ENCODE peak calls at places on chromosomes 1 and 21, in five cellular contexts. One of them, this sample, is unnamed. For H3K4me1, the result is how much of the 10 kb centered on the place peaks cover.

GRCh38 chr1:168763031-168763430 is 34.0 kb upstream of the DPT start:
- DNase-seq in endodermal cell: no peak
- DNase-seq in HCT116: no peak
- DNase-seq in K562: no peak
- DNase-seq in heart right ventricle: no peak
- DNase-seq in this sample: no peak

GRCh38 chr1:84096121-84096635 is 47.9 kb upstream of the PRKACB start:
- DNase-seq in endodermal cell: no peak
- DNase-seq in HCT116: no peak
- DNase-seq in K562: no peak
- DNase-seq in heart right ventricle: no peak
- DNase-seq in this sample: no peak

GRCh38 chr1:56572334-56573050 is 6.9 kb downstream of the PLPP3 start:
- DNase-seq in endodermal cell: no peak
- DNase-seq in HCT116: no peak
- DNase-seq in K562: no peak
- DNase-seq in heart right ventricle: no peak
- DNase-seq in this sample: no peak

GRCh38 chr1:178168535-178168934 is 74.6 kb downstream of the RASAL2 start:
- DNase-seq in endodermal cell: no peak
- DNase-seq in HCT116: no peak
- DNase-seq in K562: no peak
- DNase-seq in heart right ventricle: no peak
- DNase-seq in this sample: no peak

GRCh38 chr1:30600258-30600657 is 123.1 kb downstream of the MATN1 start:
- DNase-seq in endodermal cell: peak
- DNase-seq in HCT116: no peak
- DNase-seq in K562: no peak
- DNase-seq in heart right ventricle: no peak
- DNase-seq in this sample: no peak

GRCh38 chr1:53572802-53573148 is 113.6 kb downstream of the DMRTB1 start:
- DNase-seq in endodermal cell: no peak
- DNase-seq in HCT116: no peak
- DNase-seq in K562: no peak
- DNase-seq in heart right ventricle: no peak
- DNase-seq in this sample: no peak

GRCh38 chr1:87956072-87956471 is 627.4 kb downstream of the LMO4 start:
- DNase-seq in endodermal cell: no peak
- DNase-seq in HCT116: peak
- DNase-seq in K562: no peak
- DNase-seq in heart right ventricle: no peak
- DNase-seq in this sample: no peak

GRCh38 chr1:214439352-214440119 is 111.9 kb downstream of the PTPN14 start:
- DNase-seq in endodermal cell: peak
- DNase-seq in HCT116: peak
- DNase-seq in K562: no peak
- DNase-seq in heart right ventricle: no peak
- DNase-seq in this sample: peak

GRCh38 chr1:212853658-212854057 is 4.4 kb upstream of the FLVCR1 start:
- DNase-seq in endodermal cell: no peak
- DNase-seq in HCT116: no peak
- DNase-seq in K562: no peak
- DNase-seq in heart right ventricle: no peak
- DNase-seq in this sample: no peak

GRCh38 chr1:49630156-49630555 is 393.6 kb downstream of the AGBL4 start:
- DNase-seq in endodermal cell: no peak
- DNase-seq in HCT116: no peak
- DNase-seq in K562: no peak
- DNase-seq in heart right ventricle: no peak
- DNase-seq in this sample: no peak

GRCh38 chr1:179809506-179810366 is 66.6 kb downstream of the FAM163A start:
- DNase-seq in endodermal cell: peak
- DNase-seq in HCT116: peak
- DNase-seq in K562: peak
- DNase-seq in heart right ventricle: peak
- DNase-seq in this sample: peak

GRCh38 chr1:26744075-26744958 is 43.4 kb upstream of the PIGV start:
- DNase-seq in endodermal cell: peak
- DNase-seq in HCT116: peak
- DNase-seq in K562: peak
- DNase-seq in heart right ventricle: peak
- DNase-seq in this sample: peak

GRCh38 chr1:5915587-5916571 is 76.3 kb downstream of the NPHP4 start:
- DNase-seq in endodermal cell: peak
- DNase-seq in HCT116: peak
- DNase-seq in K562: peak
- DNase-seq in heart right ventricle: no peak
- DNase-seq in this sample: peak

GRCh38 chr1:950881-951280 is 8.2 kb downstream of the NOC2L start:
- DNase-seq in endodermal cell: no peak
- DNase-seq in HCT116: no peak
- DNase-seq in K562: no peak
- DNase-seq in heart right ventricle: no peak
- DNase-seq in this sample: no peak

GRCh38 chr21:26881504-26882228 is 36.5 kb upstream of the ADAMTS1 start:
- DNase-seq in endodermal cell: no peak
- DNase-seq in HCT116: no peak
- DNase-seq in K562: no peak
- DNase-seq in heart right ventricle: no peak
- DNase-seq in this sample: no peak

GRCh38 chr1:64235133-64235532 is 31.7 kb downstream of the UBE2U start:
- DNase-seq in endodermal cell: no peak
- DNase-seq in HCT116: no peak
- DNase-seq in K562: no peak
- DNase-seq in heart right ventricle: no peak
- DNase-seq in this sample: no peak

GRCh38 chr1:110647254-110647891 is 27.4 kb downstream of the KCNA3 start:
- DNase-seq in endodermal cell: no peak
- DNase-seq in HCT116: no peak
- DNase-seq in K562: no peak
- DNase-seq in heart right ventricle: no peak
- DNase-seq in this sample: no peak

GRCh38 chr1:3377604-3378279 is 76.7 kb upstream of the ARHGEF16 start:
- DNase-seq in endodermal cell: no peak
- DNase-seq in HCT116: no peak
- DNase-seq in K562: no peak
- DNase-seq in heart right ventricle: no peak
- DNase-seq in this sample: no peak

GRCh38 chr1:54354899-54355298 is 51.3 kb downstream of the SSBP3 start:
- DNase-seq in endodermal cell: peak
- DNase-seq in HCT116: no peak
- DNase-seq in K562: no peak
- DNase-seq in heart right ventricle: no peak
- DNase-seq in this sample: no peak

GRCh38 chr1:230900984-230901383 is 32.7 kb upstream of the C1orf198 start:
- DNase-seq in endodermal cell: no peak
- DNase-seq in HCT116: no peak
- DNase-seq in K562: no peak
- DNase-seq in heart right ventricle: no peak
- DNase-seq in this sample: no peak

GRCh38 chr1:59455206-59455605 is 158.3 kb downstream of the FGGY start:
- DNase-seq in endodermal cell: no peak
- DNase-seq in HCT116: no peak
- DNase-seq in K562: no peak
- DNase-seq in heart right ventricle: no peak
- DNase-seq in this sample: no peak

GRCh38 chr1:222582099-222582774 is 7.5 kb downstream of the TAF1A start:
- DNase-seq in endodermal cell: no peak
- DNase-seq in HCT116: peak
- DNase-seq in K562: no peak
- DNase-seq in heart right ventricle: no peak
- DNase-seq in this sample: no peak

GRCh38 chr21:34519694-34520093 is 7.7 kb upstream of the KCNE1 start:
- DNase-seq in endodermal cell: no peak
- DNase-seq in HCT116: no peak
- DNase-seq in K562: no peak
- DNase-seq in heart right ventricle: no peak
- DNase-seq in this sample: no peak

GRCh38 chr1:54968581-54968980 is 11.8 kb upstream of the TMEM61 start:
- DNase-seq in endodermal cell: peak
- DNase-seq in HCT116: no peak
- DNase-seq in K562: no peak
- DNase-seq in heart right ventricle: no peak
- DNase-seq in this sample: no peak

GRCh38 chr1:97042551-97042950 is 321.0 kb downstream of the PTBP2 start:
- DNase-seq in endodermal cell: no peak
- DNase-seq in HCT116: no peak
- DNase-seq in K562: no peak
- DNase-seq in heart right ventricle: no peak
- DNase-seq in this sample: no peak

GRCh38 chr21:38956006-38956405 is 150.3 kb downstream of the ETS2 start:
- DNase-seq in endodermal cell: no peak
- DNase-seq in HCT116: no peak
- DNase-seq in K562: no peak
- DNase-seq in heart right ventricle: no peak
- DNase-seq in this sample: no peak

GRCh38 chr1:44318097-44319088 is 36.7 kb downstream of the ERI3 start:
- DNase-seq in endodermal cell: peak
- DNase-seq in HCT116: no peak
- DNase-seq in K562: peak
- DNase-seq in heart right ventricle: no peak
- DNase-seq in this sample: peak

GRCh38 chr1:218674280-218674773 is 329.2 kb downstream of the TGFB2 start:
- DNase-seq in endodermal cell: peak
- DNase-seq in HCT116: peak
- DNase-seq in K562: no peak
- DNase-seq in heart right ventricle: no peak
- DNase-seq in this sample: peak

GRCh38 chr1:25106981-25107642 is 125.2 kb downstream of the SYF2 start:
- DNase-seq in endodermal cell: no peak
- DNase-seq in HCT116: no peak
- DNase-seq in K562: no peak
- DNase-seq in heart right ventricle: no peak
- DNase-seq in this sample: no peak

DNA sequence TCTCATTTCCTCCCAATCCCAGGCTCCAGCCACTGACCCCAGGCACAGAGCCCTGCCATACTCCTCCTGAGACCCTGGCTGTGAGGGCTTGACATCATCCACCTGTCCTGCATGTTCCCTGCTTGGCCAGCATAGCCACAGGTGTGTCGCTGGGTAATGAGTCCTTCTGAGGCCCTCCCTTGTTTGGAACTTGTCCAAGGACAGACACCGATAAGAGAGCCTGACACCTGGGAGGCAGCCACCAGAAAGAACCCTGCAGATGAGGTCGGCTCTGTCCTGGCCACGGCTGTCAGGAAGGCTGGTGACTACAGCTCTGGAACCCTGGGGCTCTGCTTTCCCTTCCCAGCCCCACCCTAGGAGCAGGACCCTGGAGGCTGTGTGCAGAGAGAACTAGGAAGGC is 34.6 kb downstream of the TMEM63A start:
- DNase-seq in endodermal cell: no peak
- DNase-seq in HCT116: no peak
- DNase-seq in K562: no peak
- DNase-seq in heart right ventricle: no peak
- DNase-seq in this sample: peak
- H3K4me3 ChIP-seq in endodermal cell: no peak
- H3K4me3 ChIP-seq in HCT116: no peak
- H3K4me3 ChIP-seq in K562: no peak
- H3K4me3 ChIP-seq in heart right ventricle: no peak
- H3K4me3 ChIP-seq in this sample: no peak

DNA sequence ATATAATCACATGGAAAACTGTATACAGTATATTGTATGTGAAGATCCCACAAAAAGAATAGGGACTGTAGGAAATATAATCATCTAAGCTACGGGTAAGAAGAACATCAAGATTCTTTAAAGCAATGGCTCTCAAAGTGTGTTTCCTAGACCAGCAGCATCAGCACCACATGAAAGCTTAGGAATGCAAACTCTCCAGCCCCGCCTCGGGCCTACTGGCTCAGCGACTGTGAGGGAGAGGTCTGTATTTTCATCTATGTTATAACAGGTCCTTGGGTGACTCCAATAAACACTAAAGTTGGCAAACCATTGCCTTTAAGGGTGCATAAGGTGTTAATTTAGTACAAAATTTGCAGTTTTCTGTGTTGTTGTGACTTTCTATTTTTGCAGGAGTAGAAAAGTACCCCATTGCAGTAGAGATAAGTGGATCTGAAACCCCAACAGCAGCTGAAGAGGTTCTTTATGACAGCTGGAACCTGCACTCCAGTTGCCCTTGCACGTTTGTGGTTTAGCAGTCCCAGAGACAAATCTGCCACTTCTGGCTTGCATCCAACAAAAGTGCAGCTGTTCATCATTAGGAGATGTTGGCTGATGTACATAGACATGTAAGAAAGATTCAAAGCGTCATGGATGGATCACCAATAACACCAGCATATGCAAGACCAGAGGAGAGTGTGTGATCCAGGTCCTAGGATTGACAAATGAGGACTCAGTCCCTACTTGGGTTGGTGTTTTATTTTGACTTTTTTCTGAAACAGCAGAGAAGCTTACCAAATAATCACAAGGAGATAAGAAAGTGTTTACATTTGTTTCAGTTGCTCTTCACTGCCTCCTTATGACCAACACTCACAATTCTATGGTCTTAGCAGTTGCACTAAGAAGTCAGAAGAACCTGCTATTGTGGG is 15.9 kb upstream of the IFNAR1 start:
- DNase-seq in endodermal cell: no peak
- DNase-seq in HCT116: no peak
- DNase-seq in K562: no peak
- DNase-seq in heart right ventricle: no peak
- DNase-seq in this sample: no peak
- H3K4me1 ChIP-seq in endodermal cell: under half
- H3K4me1 ChIP-seq in HCT116: under half
- H3K4me1 ChIP-seq in K562: under half
- H3K4me1 ChIP-seq in heart right ventricle: under half
- H3K4me1 ChIP-seq in this sample: under half

DNA sequence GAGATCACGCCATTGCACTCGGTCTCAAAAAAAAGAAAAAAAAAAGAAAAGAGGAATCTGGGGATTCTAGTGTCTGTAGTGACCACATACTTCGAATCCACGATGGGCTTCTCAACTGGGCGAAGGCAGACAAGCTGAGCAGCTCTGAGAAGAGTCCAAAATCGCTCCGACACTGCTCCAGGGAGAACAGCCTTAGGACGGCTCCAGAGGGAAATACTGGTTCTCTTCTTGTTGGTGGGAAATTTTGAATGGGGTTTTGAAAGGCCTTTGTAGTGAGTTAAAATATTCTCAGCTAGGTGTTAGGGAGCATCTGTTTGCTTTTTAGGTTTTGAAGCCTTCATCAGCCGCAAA is 18.3 kb upstream of the HJV start:
- DNase-seq in endodermal cell: no peak
- DNase-seq in HCT116: no peak
- DNase-seq in K562: no peak
- DNase-seq in heart right ventricle: no peak
- DNase-seq in this sample: no peak
- H3K4me3 ChIP-seq in endodermal cell: no peak
- H3K4me3 ChIP-seq in HCT116: no peak
- H3K4me3 ChIP-seq in K562: peak
- H3K4me3 ChIP-seq in heart right ventricle: peak
- H3K4me3 ChIP-seq in this sample: no peak

GRCh38 chr1:76300556-76300955 is 226.0 kb downstream of the ST6GALNAC3 start:
- DNase-seq in endodermal cell: no peak
- DNase-seq in HCT116: no peak
- DNase-seq in K562: no peak
- DNase-seq in heart right ventricle: no peak
- DNase-seq in this sample: no peak
- H3K4me1 ChIP-seq in endodermal cell: under half
- H3K4me1 ChIP-seq in HCT116: under half
- H3K4me1 ChIP-seq in K562: under half
- H3K4me1 ChIP-seq in heart right ventricle: under half
- H3K4me1 ChIP-seq in this sample: under half